ENCODE peak calls at places on chromosomes 6 and 20, in eight cellular contexts. One of them, this sample, is unnamed.

GRCh38 chr20:38617830-38618196 is 16.2 kb downstream of the ARHGAP40 start:
- DNase-seq in type B pancreatic cell: no peak
- DNase-seq in activated T-cell treated with anti-CD3 and anti-CD28 coated beads for 1 hour: no peak
- DNase-seq in PC-9: no peak
- DNase-seq in stimulated activated CD4-positive, alpha-beta T cell treated with anti-CD3 and anti-CD28 coated beads, TNF-alpha, amount 100 ng/mL, for 24 hours: no peak
- DNase-seq in NB4: no peak
- DNase-seq in progenitor cell of endocrine pancreas: no peak
- DNase-seq in HEK293T: no peak
- DNase-seq in this sample: no peak

GRCh38 chr6:159608961-159609673 is 83.9 kb downstream of the SOD2 start:
- DNase-seq in NB4: peak
- DNase-seq in type B pancreatic cell: no peak
- DNase-seq in PC-9: no peak
- DNase-seq in activated T-cell treated with anti-CD3 and anti-CD28 coated beads for 1 hour: no peak
- DNase-seq in progenitor cell of endocrine pancreas: no peak
- DNase-seq in stimulated activated CD4-positive, alpha-beta T cell treated with anti-CD3 and anti-CD28 coated beads, TNF-alpha, amount 100 ng/mL, for 24 hours: no peak
- DNase-seq in HEK293T: peak
- DNase-seq in this sample: no peak

GRCh38 chr6:158066161-158066781 is 84.6 kb downstream of the SYNJ2 start:
- DNase-seq in progenitor cell of endocrine pancreas: no peak
- DNase-seq in HEK293T: no peak
- DNase-seq in NB4: peak
- DNase-seq in PC-9: no peak
- DNase-seq in activated T-cell treated with anti-CD3 and anti-CD28 coated beads for 1 hour: no peak
- DNase-seq in type B pancreatic cell: no peak
- DNase-seq in stimulated activated CD4-positive, alpha-beta T cell treated with anti-CD3 and anti-CD28 coated beads, TNF-alpha, amount 100 ng/mL, for 24 hours: no peak
- DNase-seq in this sample: no peak

GRCh38 chr20:59749293-59749680 is 144.9 kb downstream of the PHACTR3 start:
- DNase-seq in stimulated activated CD4-positive, alpha-beta T cell treated with anti-CD3 and anti-CD28 coated beads, TNF-alpha, amount 100 ng/mL, for 24 hours: no peak
- DNase-seq in type B pancreatic cell: no peak
- DNase-seq in PC-9: no peak
- DNase-seq in HEK293T: no peak
- DNase-seq in activated T-cell treated with anti-CD3 and anti-CD28 coated beads for 1 hour: no peak
- DNase-seq in progenitor cell of endocrine pancreas: no peak
- DNase-seq in NB4: no peak
- DNase-seq in this sample: no peak

GRCh38 chr6:112773217-112773616 is 426.1 kb downstream of the RFPL4B start:
- DNase-seq in type B pancreatic cell: no peak
- DNase-seq in activated T-cell treated with anti-CD3 and anti-CD28 coated beads for 1 hour: no peak
- DNase-seq in HEK293T: no peak
- DNase-seq in progenitor cell of endocrine pancreas: no peak
- DNase-seq in PC-9: no peak
- DNase-seq in stimulated activated CD4-positive, alpha-beta T cell treated with anti-CD3 and anti-CD28 coated beads, TNF-alpha, amount 100 ng/mL, for 24 hours: no peak
- DNase-seq in NB4: no peak
- DNase-seq in this sample: no peak

GRCh38 chr6:45555981-45556771 is 178.4 kb upstream of the SUPT3H start:
- DNase-seq in stimulated activated CD4-positive, alpha-beta T cell treated with anti-CD3 and anti-CD28 coated beads, TNF-alpha, amount 100 ng/mL, for 24 hours: no peak
- DNase-seq in progenitor cell of endocrine pancreas: no peak
- DNase-seq in activated T-cell treated with anti-CD3 and anti-CD28 coated beads for 1 hour: no peak
- DNase-seq in type B pancreatic cell: no peak
- DNase-seq in PC-9: no peak
- DNase-seq in HEK293T: no peak
- DNase-seq in NB4: no peak
- DNase-seq in this sample: no peak

GRCh38 chr6:30459145-30459544 is 30.2 kb upstream of the HLA-E start:
- DNase-seq in NB4: no peak
- DNase-seq in progenitor cell of endocrine pancreas: no peak
- DNase-seq in stimulated activated CD4-positive, alpha-beta T cell treated with anti-CD3 and anti-CD28 coated beads, TNF-alpha, amount 100 ng/mL, for 24 hours: no peak
- DNase-seq in type B pancreatic cell: no peak
- DNase-seq in PC-9: no peak
- DNase-seq in activated T-cell treated with anti-CD3 and anti-CD28 coated beads for 1 hour: no peak
- DNase-seq in HEK293T: no peak
- DNase-seq in this sample: no peak

GRCh38 chr20:20518263-20518662 is 150.4 kb downstream of the INSM1 start:
- DNase-seq in NB4: no peak
- DNase-seq in HEK293T: no peak
- DNase-seq in progenitor cell of endocrine pancreas: no peak
- DNase-seq in stimulated activated CD4-positive, alpha-beta T cell treated with anti-CD3 and anti-CD28 coated beads, TNF-alpha, amount 100 ng/mL, for 24 hours: no peak
- DNase-seq in type B pancreatic cell: no peak
- DNase-seq in activated T-cell treated with anti-CD3 and anti-CD28 coated beads for 1 hour: no peak
- DNase-seq in PC-9: no peak
- DNase-seq in this sample: no peak

GRCh38 chr20:36732456-36732855 is 13.4 kb downstream of the NDRG3 start:
- DNase-seq in NB4: no peak
- DNase-seq in activated T-cell treated with anti-CD3 and anti-CD28 coated beads for 1 hour: no peak
- DNase-seq in type B pancreatic cell: no peak
- DNase-seq in stimulated activated CD4-positive, alpha-beta T cell treated with anti-CD3 and anti-CD28 coated beads, TNF-alpha, amount 100 ng/mL, for 24 hours: no peak
- DNase-seq in HEK293T: no peak
- DNase-seq in PC-9: no peak
- DNase-seq in progenitor cell of endocrine pancreas: no peak
- DNase-seq in this sample: no peak

GRCh38 chr6:63525186-63525878 is 46.9 kb upstream of the LOC128125822 start:
- DNase-seq in NB4: no peak
- DNase-seq in type B pancreatic cell: no peak
- DNase-seq in HEK293T: no peak
- DNase-seq in progenitor cell of endocrine pancreas: no peak
- DNase-seq in stimulated activated CD4-positive, alpha-beta T cell treated with anti-CD3 and anti-CD28 coated beads, TNF-alpha, amount 100 ng/mL, for 24 hours: no peak
- DNase-seq in activated T-cell treated with anti-CD3 and anti-CD28 coated beads for 1 hour: no peak
- DNase-seq in PC-9: no peak
- DNase-seq in this sample: no peak

GRCh38 chr6:168884646-168885086 is 369.0 kb downstream of the THBS2 start:
- DNase-seq in HEK293T: peak
- DNase-seq in PC-9: peak
- DNase-seq in NB4: peak
- DNase-seq in activated T-cell treated with anti-CD3 and anti-CD28 coated beads for 1 hour: peak
- DNase-seq in progenitor cell of endocrine pancreas: peak
- DNase-seq in type B pancreatic cell: peak
- DNase-seq in stimulated activated CD4-positive, alpha-beta T cell treated with anti-CD3 and anti-CD28 coated beads, TNF-alpha, amount 100 ng/mL, for 24 hours: peak
- DNase-seq in this sample: peak

GRCh38 chr6:106138151-106138550 is 52.0 kb downstream of the PRDM1 start:
- DNase-seq in NB4: peak
- DNase-seq in PC-9: no peak
- DNase-seq in type B pancreatic cell: no peak
- DNase-seq in activated T-cell treated with anti-CD3 and anti-CD28 coated beads for 1 hour: no peak
- DNase-seq in HEK293T: no peak
- DNase-seq in progenitor cell of endocrine pancreas: no peak
- DNase-seq in stimulated activated CD4-positive, alpha-beta T cell treated with anti-CD3 and anti-CD28 coated beads, TNF-alpha, amount 100 ng/mL, for 24 hours: no peak
- DNase-seq in this sample: no peak

This sample was measured in HuH-7.5.